ENCODE peak calls at places on chromosomes 11 and 22, in nine cellular contexts. A is left ventricle myocardium inferior, F is astrocyte of the cerebellum, I is psoas muscle, Z is IMR-90, Y is fibroblast of villous mesenchyme, C is choroid plexus epithelial cell, D is Calu3, V is body of pancreas. B is an unnamed sample.

GRCh38 chr22:19639610-19640135 is 74.6 kb upstream of the SEPTIN5 start:
- DNase-seq in I (no peak), Y (no peak), A (no peak), F (no peak), V (no peak), Z (no peak), C (no peak), D (no peak), B (no peak)

GRCh38 chr22:39938509-39938908 is 21.7 kb upstream of the TMA7B start:
- DNase-seq in Z (no peak), D (no peak), A (no peak), C (no peak), Y (no peak), I (no peak), V (no peak), F (no peak), B (no peak)

GRCh38 chr11:43649501-43649900 is 31.0 kb upstream of the HSD17B12 start:
- DNase-seq in Z (no peak), C (no peak), Y (no peak), D (no peak), A (no peak), I (no peak), V (no peak), F (no peak), B (no peak)

GRCh38 chr22:47192651-47193437 is 430.4 kb downstream of the TBC1D22A start:
- DNase-seq in Y (no peak), A (no peak), D (peak; percentile 71), F (no peak), I (peak; percentile 34), Z (no peak), V (no peak), C (no peak), B (no peak)

GRCh38 chr11:99449345-99449744 is 428.6 kb downstream of the CNTN5 start:
- DNase-seq in V (no peak), C (no peak), A (no peak), F (no peak), Y (no peak), I (no peak), Z (no peak), D (no peak), B (no peak)

GRCh38 chr11:11946180-11946579 is 62.2 kb downstream of the DKK3 start:
- DNase-seq in Z (peak; percentile 68), C (peak; percentile 33), A (no peak), I (no peak), V (no peak), Y (peak; percentile 23), F (no peak), D (no peak), B (no peak)

GRCh38 chr11:62108017-62108750 is 15.6 kb upstream of the INCENP start:
- DNase-seq in Y (peak; percentile 77), I (no peak), C (peak; percentile 86), A (no peak), F (peak; percentile 51), D (peak; percentile 48), V (peak; percentile 59), Z (peak; percentile 74), B (peak; percentile 22)

GRCh38 chr22:47176573-47177333 is 414.3 kb downstream of the TBC1D22A start:
- DNase-seq in I (peak; percentile 47), Z (no peak), Y (no peak), D (no peak), A (no peak), F (no peak), C (no peak), V (no peak), B (peak; percentile 7)

GRCh38 chr11:86087281-86087680 is 18.4 kb upstream of the PICALM start:
- DNase-seq in C (no peak), Y (no peak), D (no peak), I (no peak), Z (no peak), V (no peak), A (no peak), F (no peak), B (no peak)

GRCh38 chr11:1178906-1179305 is 21.2 kb downstream of the MUC5AC start:
- DNase-seq in Y (no peak), D (no peak), C (no peak), F (no peak), Z (no peak), V (no peak), I (peak; percentile 40), A (peak; percentile 8), B (no peak)

GRCh38 chr22:32588063-32588462 is 113.5 kb downstream of the FBXO7 start:
- DNase-seq in A (no peak), F (no peak), Y (no peak), V (no peak), C (no peak), D (no peak), Z (no peak), I (no peak), B (no peak)

GRCh38 chr11:125069796-125070195 is 6.7 kb downstream of the SLC37A2 start:
- DNase-seq in V (no peak), D (no peak), F (no peak), Z (peak; percentile 18), A (no peak), I (no peak), C (no peak), Y (peak; percentile 36), B (no peak)

GRCh38 chr22:44037519-44038370 is 13.6 kb downstream of the PARVB start:
- DNase-seq in F (peak; percentile 75), A (no peak), I (peak; percentile 78), C (peak; percentile 91), Y (peak; percentile 92), D (no peak), Z (peak; percentile 97), V (peak; percentile 29), B (no peak)

GRCh38 chr11:20035701-20036601 is 124.3 kb downstream of the DBX1 start:
- DNase-seq in C (peak; percentile 90), Y (peak; percentile 86), F (peak; percentile 66), Z (peak; percentile 99), D (no peak), V (no peak), I (no peak), A (no peak), B (no peak)

GRCh38 chr11:70481625-70482528 is 83.5 kb downstream of the CTTN start:
- DNase-seq in Z (peak; percentile 63), F (no peak), C (peak; percentile 22), V (no peak), A (peak; percentile 48), D (peak; percentile 81), I (peak; percentile 90), Y (peak; percentile 12), B (no peak)

GRCh38 chr11:70742553-70743291 is 344.4 kb downstream of the CTTN start:
- DNase-seq in D (no peak), F (no peak), A (no peak), Y (no peak), I (no peak), C (no peak), V (peak; percentile 75), Z (no peak), B (peak; percentile 65)

GRCh38 chr11:122720482-122720881 is 65.0 kb downstream of the UBASH3B start:
- DNase-seq in F (no peak), Z (no peak), I (no peak), C (no peak), V (no peak), D (no peak), A (no peak), Y (peak; percentile 46), B (no peak)

GRCh38 chr22:50202130-50202671 is 1.4 kb downstream of the SELENOO start:
- DNase-seq in D (no peak), F (no peak), Z (no peak), V (no peak), A (no peak), C (no peak), Y (no peak), I (no peak), B (no peak)

GRCh38 chr11:66188580-66188979 is 79.9 kb upstream of the RAB1B start:
- DNase-seq in Y (peak; percentile 64), D (no peak), I (no peak), V (no peak), A (no peak), F (peak; percentile 35), Z (peak; percentile 85), C (peak; percentile 73), B (no peak)

GRCh38 chr22:43747877-43748276 is 64.2 kb downstream of the EFCAB6 start:
- DNase-seq in I (no peak), A (no peak), C (no peak), D (no peak), V (no peak), F (no peak), Z (no peak), Y (no peak), B (no peak)

GRCh38 chr22:37827056-37827455 is 3.9 kb downstream of the GALR3 start:
- DNase-seq in C (no peak), A (peak; percentile 63), Y (no peak), D (no peak), Z (no peak), F (no peak), V (no peak), I (peak; percentile 80), B (no peak)

GRCh38 chr11:126992804-126993111 is 7.8 kb downstream of the KIRREL3 start:
- DNase-seq in Z (peak; percentile 95), Y (peak; percentile 25), D (no peak), I (no peak), C (peak; percentile 22), V (no peak), F (peak; percentile 84), A (no peak), B (no peak)

DNA sequence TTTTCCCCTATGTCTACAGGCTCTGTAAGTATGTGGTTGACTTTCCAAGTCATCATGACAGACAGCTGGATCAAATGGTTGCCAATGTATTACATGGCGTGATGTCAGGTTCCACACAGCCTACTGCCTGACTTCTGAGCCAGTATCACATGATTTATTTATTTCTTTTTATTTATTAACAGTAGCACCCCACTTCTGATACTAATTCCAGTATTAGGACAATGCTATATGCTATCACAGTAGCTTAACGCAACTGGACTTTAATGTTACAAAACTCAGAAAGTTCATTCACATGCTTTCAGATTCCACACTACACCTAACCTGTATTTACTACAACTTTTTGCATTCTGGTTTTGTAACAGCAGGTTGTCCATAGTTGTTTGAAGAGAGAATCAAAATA is 17.7 kb upstream of the C11orf24 start:
- DNase-seq in F (no peak), C (no peak), V (no peak), I (no peak), A (no peak), Z (no peak), Y (no peak), D (no peak), B (no peak)
- TF ChIP-seq CTCF in F (no peak), C (no peak), V (no peak), I (no peak), A (no peak), Z (no peak), Y (no peak), D (no peak), B (no peak)

GRCh38 chr22:17119481-17120202 is 1.5 kb downstream of the TMEM121B start:
- DNase-seq in F (no peak), I (peak; percentile 80), A (peak; percentile 45), Y (peak; percentile 6), C (peak; percentile 16), V (peak; percentile 39), Z (no peak), D (peak; percentile 55), B (peak; percentile 62)
- TF ChIP-seq CTCF in F (peak; percentile 6), I (peak; percentile 56), A (peak; percentile 64), Y (peak; percentile 9), C (peak; percentile 40), V (no peak), Z (no peak), D (peak; percentile 42), B (peak; percentile 56)

GRCh38 chr11:10688401-10688800 is 5.2 kb downstream of the IRAG1 start:
- DNase-seq in I (no peak), Y (no peak), F (no peak), C (no peak), A (no peak), Z (peak; percentile 34), V (no peak), D (peak; percentile 17), B (no peak)
- TF ChIP-seq CTCF in I (no peak), Y (peak; percentile 37), F (peak; percentile 27), C (peak; percentile 43), A (peak; percentile 19), Z (peak; percentile 6), V (no peak), D (no peak), B (peak; percentile 26)

GRCh38 chr11:2566223-2567025 is 121.6 kb downstream of the KCNQ1 start:
- DNase-seq in I (peak; percentile 47), Z (no peak), D (no peak), F (no peak), V (no peak), C (no peak), Y (peak; percentile 13), A (peak; percentile 13), B (peak; percentile 3)
- TF ChIP-seq CTCF in I (no peak), Z (no peak), D (no peak), F (no peak), V (no peak), C (peak; percentile 23), Y (peak; percentile 28), A (peak; percentile 27), B (no peak)